ENCODE peak calls at places on chromosomes 1 and 21, in four cellular contexts. One of them, this sample, is unnamed. For H3K4me1, the result is how much of the 10 kb centered on the place peaks cover.

GRCh38 chr1:151822404-151822803 is 9.2 kb downstream of the RORC start:
- DNase-seq in stomach: no peak
- DNase-seq in esophagus muscularis mucosa: no peak
- DNase-seq in transverse colon: no peak
- DNase-seq in this sample: no peak

GRCh38 chr1:117895482-117896114 is 33.8 kb downstream of the GDAP2 start:
- DNase-seq in stomach: peak
- DNase-seq in esophagus muscularis mucosa: no peak
- DNase-seq in transverse colon: peak
- DNase-seq in this sample: peak

GRCh38 chr1:63797056-63797726 is 23.4 kb downstream of the ROR1 start:
- DNase-seq in stomach: no peak
- DNase-seq in esophagus muscularis mucosa: peak
- DNase-seq in transverse colon: no peak
- DNase-seq in this sample: no peak

GRCh38 chr1:84689514-84690396 is 506 bp downstream of the SSX2IP start:
- DNase-seq in stomach: peak
- DNase-seq in esophagus muscularis mucosa: peak
- DNase-seq in transverse colon: peak
- DNase-seq in this sample: peak

GRCh38 chr1:224264321-224264720 is 65.7 kb downstream of the NVL start:
- DNase-seq in stomach: no peak
- DNase-seq in esophagus muscularis mucosa: peak
- DNase-seq in transverse colon: no peak
- DNase-seq in this sample: no peak

GRCh38 chr1:11417162-11417561 is 61.8 kb upstream of the DISP3 start:
- DNase-seq in stomach: no peak
- DNase-seq in esophagus muscularis mucosa: no peak
- DNase-seq in transverse colon: no peak
- DNase-seq in this sample: no peak

GRCh38 chr21:17793675-17794123 is 25.5 kb downstream of the C21orf91 start:
- DNase-seq in stomach: no peak
- DNase-seq in esophagus muscularis mucosa: no peak
- DNase-seq in transverse colon: no peak
- DNase-seq in this sample: no peak

GRCh38 chr1:37978541-37978940 is 11.3 kb downstream of the SF3A3 start:
- DNase-seq in stomach: no peak
- DNase-seq in esophagus muscularis mucosa: no peak
- DNase-seq in transverse colon: no peak
- DNase-seq in this sample: no peak

GRCh38 chr1:41728403-41729202 is 190.1 kb downstream of the HIVEP3 start:
- DNase-seq in stomach: no peak
- DNase-seq in esophagus muscularis mucosa: no peak
- DNase-seq in transverse colon: peak
- DNase-seq in this sample: no peak

GRCh38 chr1:1283821-1284220 is 3.6 kb downstream of the SCNN1D start:
- DNase-seq in stomach: no peak
- DNase-seq in esophagus muscularis mucosa: no peak
- DNase-seq in transverse colon: peak
- DNase-seq in this sample: no peak

GRCh38 chr1:1250828-1251284 is 4.3 kb upstream of the C1QTNF12 start:
- DNase-seq in stomach: no peak
- DNase-seq in esophagus muscularis mucosa: no peak
- DNase-seq in transverse colon: no peak
- DNase-seq in this sample: no peak

GRCh38 chr1:210669951-210670350 is 341.2 kb downstream of the HHAT start:
- DNase-seq in stomach: no peak
- DNase-seq in esophagus muscularis mucosa: no peak
- DNase-seq in transverse colon: no peak
- DNase-seq in this sample: no peak

GRCh38 chr1:50836117-50836516 is 124.0 kb downstream of the FAF1 start:
- DNase-seq in stomach: no peak
- DNase-seq in esophagus muscularis mucosa: no peak
- DNase-seq in transverse colon: no peak
- DNase-seq in this sample: no peak

GRCh38 chr1:224637936-224638335 is 21.8 kb downstream of the CNIH3 start:
- DNase-seq in stomach: no peak
- DNase-seq in esophagus muscularis mucosa: no peak
- DNase-seq in transverse colon: no peak
- DNase-seq in this sample: no peak

GRCh38 chr1:67459068-67459467 is 28.9 kb upstream of the SERBP1 start:
- DNase-seq in stomach: no peak
- DNase-seq in esophagus muscularis mucosa: no peak
- DNase-seq in transverse colon: no peak
- DNase-seq in this sample: no peak

GRCh38 chr1:180899262-180899661 is 13.4 kb upstream of the KIAA1614 start:
- DNase-seq in stomach: no peak
- DNase-seq in esophagus muscularis mucosa: peak
- DNase-seq in transverse colon: no peak
- DNase-seq in this sample: no peak

GRCh38 chr1:242890211-242890741 is 364.8 kb downstream of the CEP170 start:
- DNase-seq in stomach: no peak
- DNase-seq in esophagus muscularis mucosa: no peak
- DNase-seq in transverse colon: no peak
- DNase-seq in this sample: no peak

GRCh38 chr1:3550511-3551289 is 60.6 kb downstream of the MEGF6 start:
- DNase-seq in stomach: peak
- DNase-seq in esophagus muscularis mucosa: no peak
- DNase-seq in transverse colon: no peak
- DNase-seq in this sample: no peak

GRCh38 chr21:38955495-38955894 is 149.8 kb downstream of the ETS2 start:
- DNase-seq in stomach: peak
- DNase-seq in esophagus muscularis mucosa: no peak
- DNase-seq in transverse colon: peak
- DNase-seq in this sample: no peak

GRCh38 chr1:39378377-39378776 is 113.1 kb upstream of the BMP8A start:
- DNase-seq in stomach: no peak
- DNase-seq in esophagus muscularis mucosa: no peak
- DNase-seq in transverse colon: peak
- DNase-seq in this sample: no peak

GRCh38 chr1:195851804-195852203 is 756.4 kb downstream of the KCNT2 start:
- DNase-seq in stomach: no peak
- DNase-seq in esophagus muscularis mucosa: no peak
- DNase-seq in transverse colon: no peak
- DNase-seq in this sample: no peak

GRCh38 chr1:3775498-3776230 is 3.1 kb downstream of the SMIM1 start:
- DNase-seq in stomach: peak
- DNase-seq in esophagus muscularis mucosa: no peak
- DNase-seq in transverse colon: peak
- DNase-seq in this sample: no peak

GRCh38 chr1:32361674-32362473 is 411 bp downstream of the FAM229A start:
- DNase-seq in stomach: peak
- DNase-seq in esophagus muscularis mucosa: no peak
- DNase-seq in transverse colon: peak
- DNase-seq in this sample: peak

GRCh38 chr1:63601463-63601862 is 8.3 kb downstream of the PGM1 start:
- DNase-seq in stomach: no peak
- DNase-seq in esophagus muscularis mucosa: no peak
- DNase-seq in transverse colon: no peak
- DNase-seq in this sample: no peak

GRCh38 chr1:156936721-156937220 is 16.3 kb downstream of the LRRC71 start:
- DNase-seq in stomach: no peak
- DNase-seq in esophagus muscularis mucosa: no peak
- DNase-seq in transverse colon: no peak
- DNase-seq in this sample: peak

GRCh38 chr1:65918564-65918963 is 125.9 kb downstream of the PDE4B start:
- DNase-seq in stomach: no peak
- DNase-seq in esophagus muscularis mucosa: no peak
- DNase-seq in transverse colon: no peak
- DNase-seq in this sample: no peak

GRCh38 chr1:53376041-53376461 is 48.2 kb upstream of the LRP8 start:
- DNase-seq in stomach: peak
- DNase-seq in esophagus muscularis mucosa: peak
- DNase-seq in transverse colon: no peak
- DNase-seq in this sample: no peak
- H3K27ac ChIP-seq in stomach: no peak
- H3K27ac ChIP-seq in esophagus muscularis mucosa: no peak
- H3K27ac ChIP-seq in transverse colon: no peak
- H3K27ac ChIP-seq in this sample: no peak

DNA sequence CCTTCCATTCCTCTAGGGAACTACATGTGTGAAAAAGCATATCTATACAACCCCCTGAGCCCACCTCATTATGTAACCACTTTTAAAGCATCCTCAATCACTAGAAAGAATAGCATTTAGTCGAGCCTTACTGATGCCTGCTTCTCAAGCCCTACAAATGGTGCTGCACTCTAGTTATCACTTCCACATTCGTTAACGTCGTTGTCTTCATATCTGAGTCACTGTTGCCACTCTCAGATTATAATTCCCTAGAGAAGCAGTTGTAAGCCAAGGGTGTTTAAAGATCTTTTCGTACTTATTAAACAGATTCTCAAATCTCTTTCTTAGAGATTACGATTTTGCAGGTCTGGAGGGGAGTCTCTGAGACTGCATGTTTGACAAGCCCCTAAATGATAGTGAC is 16.5 kb downstream of the ATP1B1 start:
- DNase-seq in stomach: no peak
- DNase-seq in esophagus muscularis mucosa: no peak
- DNase-seq in transverse colon: no peak
- DNase-seq in this sample: no peak
- H3K4me1 ChIP-seq in stomach: under half
- H3K4me1 ChIP-seq in esophagus muscularis mucosa: under half
- H3K4me1 ChIP-seq in transverse colon: under half
- H3K4me1 ChIP-seq in this sample: under half

DNA sequence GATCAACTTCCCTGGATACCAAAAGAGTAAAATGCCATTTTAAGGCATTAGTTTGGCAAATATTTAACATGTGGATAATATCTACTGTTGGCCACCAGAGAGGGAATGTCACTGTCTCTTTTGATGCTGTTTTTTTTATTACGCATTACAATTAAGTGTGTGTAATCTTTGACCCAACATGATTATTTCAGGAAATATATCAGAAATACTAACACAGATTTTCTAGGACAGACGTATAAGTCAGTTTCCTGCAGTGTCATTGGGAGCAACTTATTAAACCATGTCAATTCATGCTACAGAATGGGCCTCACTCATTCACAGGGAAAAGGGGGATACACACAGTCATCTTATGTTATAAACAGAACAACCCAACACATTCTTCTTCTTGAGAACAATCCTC is 903.8 kb upstream of the ADGRL2 start:
- DNase-seq in stomach: no peak
- DNase-seq in esophagus muscularis mucosa: no peak
- DNase-seq in transverse colon: no peak
- DNase-seq in this sample: no peak
- TF ChIP-seq POLR2A in stomach: no peak
- TF ChIP-seq POLR2A in esophagus muscularis mucosa: no peak
- TF ChIP-seq POLR2A in transverse colon: no peak
- TF ChIP-seq POLR2A in this sample: no peak

GRCh38 chr1:216015116-216015515 is 408.1 kb downstream of the USH2A start:
- DNase-seq in stomach: no peak
- DNase-seq in esophagus muscularis mucosa: no peak
- DNase-seq in transverse colon: no peak
- DNase-seq in this sample: no peak

GRCh38 chr1:216014046-216014445 is 409.2 kb downstream of the USH2A start:
- DNase-seq in stomach: no peak
- DNase-seq in esophagus muscularis mucosa: no peak
- DNase-seq in transverse colon: no peak
- DNase-seq in this sample: no peak
- H3K27ac ChIP-seq in stomach: no peak
- H3K27ac ChIP-seq in esophagus muscularis mucosa: no peak
- H3K27ac ChIP-seq in transverse colon: no peak
- H3K27ac ChIP-seq in this sample: no peak

GRCh38 chr1:215059947-215060346 is 22.6 kb upstream of the KCNK2 start:
- DNase-seq in stomach: peak
- DNase-seq in esophagus muscularis mucosa: no peak
- DNase-seq in transverse colon: no peak
- DNase-seq in this sample: no peak
- H3K4me1 ChIP-seq in stomach: under half
- H3K4me1 ChIP-seq in esophagus muscularis mucosa: under half
- H3K4me1 ChIP-seq in transverse colon: under half
- H3K4me1 ChIP-seq in this sample: under half

DNA sequence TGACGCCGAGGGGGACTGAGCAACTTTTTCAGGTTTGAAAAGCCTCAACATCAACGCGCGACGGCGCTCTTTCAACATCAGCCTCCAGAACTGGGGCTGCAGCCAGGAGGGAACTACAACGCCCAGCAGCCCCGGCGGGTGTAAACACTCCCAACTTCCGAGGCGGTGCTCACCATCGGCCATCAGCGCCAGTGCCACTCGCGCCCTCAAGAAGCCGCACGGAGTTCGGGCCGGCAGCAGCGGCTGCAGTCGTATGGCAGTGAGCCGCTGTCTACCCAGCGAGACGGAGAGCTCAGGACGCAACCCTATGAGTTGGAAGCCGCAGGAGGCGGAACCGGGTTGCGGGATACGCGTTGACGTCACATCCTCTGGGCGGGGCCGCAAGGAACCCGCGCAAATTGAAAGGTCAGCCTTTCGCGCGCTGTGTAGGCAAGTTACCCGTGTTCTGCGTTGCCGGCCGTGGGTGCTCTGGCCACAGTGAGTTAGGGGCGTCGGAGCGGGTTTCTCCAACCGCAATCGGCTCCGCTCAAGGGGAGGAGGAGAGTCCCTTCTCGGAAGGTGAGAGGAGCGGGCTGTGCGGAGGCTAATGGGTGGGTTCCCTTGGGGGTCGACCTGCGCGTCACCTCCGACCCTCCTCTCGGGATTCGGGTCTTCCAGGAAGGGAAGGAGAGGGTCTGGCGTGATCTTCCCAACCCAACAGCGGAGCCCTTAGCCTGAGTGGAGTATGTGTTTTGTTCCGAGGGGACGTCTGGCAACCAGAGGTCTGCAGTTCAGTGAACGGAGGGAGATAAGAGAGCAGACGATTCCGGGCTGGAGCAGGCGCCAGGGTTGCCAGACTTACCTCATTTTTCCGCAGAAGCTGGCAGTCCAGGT is at the start of gene EXO1:
- DNase-seq in stomach: peak
- DNase-seq in esophagus muscularis mucosa: peak
- DNase-seq in transverse colon: peak
- DNase-seq in this sample: peak
- TF ChIP-seq POLR2A in stomach: no peak
- TF ChIP-seq POLR2A in esophagus muscularis mucosa: no peak
- TF ChIP-seq POLR2A in transverse colon: peak
- TF ChIP-seq POLR2A in this sample: no peak

DNA sequence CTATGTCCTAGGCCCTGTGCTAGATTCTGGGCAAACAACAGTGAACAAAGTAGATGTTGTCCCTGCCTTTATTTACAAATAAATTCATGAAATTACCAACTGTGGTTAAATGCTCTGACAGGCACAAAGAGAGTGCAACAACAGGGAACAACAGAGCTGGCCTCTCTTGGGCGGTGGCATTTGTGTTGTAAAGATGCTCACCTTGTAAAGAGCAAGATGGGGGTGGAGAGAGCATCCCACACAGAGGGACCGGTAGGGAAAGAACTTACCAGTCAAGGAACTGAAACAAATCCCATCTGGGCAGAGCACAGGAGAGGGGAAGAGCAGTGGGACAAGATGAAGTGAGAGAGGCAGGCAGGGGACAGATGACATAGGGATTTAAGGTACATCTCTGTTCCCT is 21.6 kb upstream of the SLC22A15 start:
- DNase-seq in stomach: no peak
- DNase-seq in esophagus muscularis mucosa: no peak
- DNase-seq in transverse colon: no peak
- DNase-seq in this sample: no peak
- H3K27ac ChIP-seq in stomach: no peak
- H3K27ac ChIP-seq in esophagus muscularis mucosa: no peak
- H3K27ac ChIP-seq in transverse colon: no peak
- H3K27ac ChIP-seq in this sample: no peak

GRCh38 chr1:154418898-154419619 is 13.9 kb downstream of the IL6R start:
- DNase-seq in stomach: no peak
- DNase-seq in esophagus muscularis mucosa: no peak
- DNase-seq in transverse colon: no peak
- DNase-seq in this sample: no peak
- H3K4me1 ChIP-seq in stomach: half or more
- H3K4me1 ChIP-seq in esophagus muscularis mucosa: half or more
- H3K4me1 ChIP-seq in transverse colon: half or more
- H3K4me1 ChIP-seq in this sample: under half

This sample was measured in sigmoid colon.